ENCODE peak calls at places on chromosomes 1 and 21, in seven cellular contexts. X is HuH-7, K is NCI-H1092 treated with DMSO at 0.1 percent for 48 hours, F is NCI-H82, W is AG04450, N is GM12865, C is iPS DF 6.9. I is an unnamed sample.

GRCh38 chr1:114756949-114757454 is 782 bp downstream of the CSDE1 start:
- DNase-seq in C (no peak), K (no peak), W (no peak), X (no peak), N (no peak), F (peak; percentile 72), I (no peak)

GRCh38 chr1:5198328-5198727 is 543.9 kb downstream of the AJAP1 start:
- DNase-seq in X (no peak), F (no peak), W (no peak), C (no peak), K (no peak), N (no peak), I (no peak)

GRCh38 chr1:173206816-173207595 is at the start of gene TNFSF4:
- DNase-seq in F (no peak), W (no peak), C (no peak), X (no peak), N (peak; percentile 50), K (no peak), I (no peak)

GRCh38 chr1:29639741-29640427 is 403.6 kb downstream of the PTPRU start:
- DNase-seq in C (no peak), X (no peak), W (peak; percentile 33), F (no peak), K (no peak), N (no peak), I (no peak)

GRCh38 chr1:233295775-233296322 is 324 bp upstream of the PCNX2 start:
- DNase-seq in N (no peak), W (peak; percentile 13), K (no peak), X (no peak), C (no peak), F (peak; percentile 85), I (no peak)

GRCh38 chr21:41110664-41111063 is 57.3 kb upstream of the BACE2 start:
- DNase-seq in W (no peak), N (no peak), C (no peak), F (peak; percentile 8), K (no peak), X (no peak), I (no peak)

GRCh38 chr1:206050655-206051235 is 2.2 kb upstream of the RHEX start:
- DNase-seq in X (no peak), W (no peak), C (no peak), F (no peak), N (peak; percentile 99), K (no peak), I (no peak)

GRCh38 chr1:113975211-113975895 is 3.9 kb upstream of the OLFML3 start:
- DNase-seq in N (no peak), C (no peak), X (no peak), W (no peak), K (no peak), F (no peak), I (no peak)

GRCh38 chr1:181451661-181452060 is 31.7 kb upstream of the CACNA1E start:
- DNase-seq in K (no peak), F (no peak), W (no peak), C (no peak), N (no peak), X (no peak), I (no peak)

GRCh38 chr1:10204003-10204642 is 6.2 kb upstream of the KIF1B start:
- DNase-seq in N (no peak), K (no peak), C (no peak), X (no peak), F (peak; percentile 74), W (no peak), I (no peak)

GRCh38 chr1:59198565-59198964 is 98.3 kb upstream of the FGGY start:
- DNase-seq in X (no peak), W (no peak), C (no peak), N (no peak), F (no peak), K (no peak), I (no peak)

GRCh38 chr1:203934027-203934426 is 72.6 kb downstream of the SNRPE start:
- DNase-seq in N (no peak), W (no peak), C (no peak), X (no peak), F (no peak), K (no peak), I (peak; percentile 63)

GRCh38 chr1:45569571-45569961 is 14.3 kb upstream of the NASP start:
- DNase-seq in W (no peak), K (no peak), X (no peak), C (no peak), F (no peak), N (no peak), I (no peak)

GRCh38 chr1:17648457-17649145 is 106.5 kb upstream of the ACTL8 start:
- DNase-seq in K (no peak), X (no peak), N (no peak), C (no peak), W (no peak), F (no peak), I (no peak)

I was measured in RWPE2.